ENCODE peak calls at places on chromosomes 16 and 17, in four cellular contexts. A is PC-3, R is sigmoid colon, F is fibroblast of lung. P is an unnamed sample.

GRCh38 chr17:75227729-75228128 is 22.2 kb downstream of the NUP85 start:
- DNase-seq in R (no peak), A (no peak), F (no peak), P (no peak)

GRCh38 chr17:7858487-7858832 is 657 bp downstream of the CYB5D1 start:
- DNase-seq in F (peak; percentile 49), A (peak; percentile 40), R (peak; percentile 81), P (no peak)

GRCh38 chr17:5741810-5742209 is 157.5 kb upstream of the NLRP1 start:
- DNase-seq in A (no peak), F (no peak), R (no peak), P (no peak)

GRCh38 chr17:58235821-58236220 is 2.6 kb upstream of the LPO start:
- DNase-seq in A (no peak), R (no peak), F (no peak), P (no peak)

GRCh38 chr17:58176200-58176599 is 9.4 kb downstream of the OR4D2 start:
- DNase-seq in A (peak; percentile 31), F (peak; percentile 12), R (no peak), P (no peak)

GRCh38 chr17:42779942-42780815 is at the start of gene WNK4:
- DNase-seq in R (peak; percentile 57), A (peak; percentile 81), F (peak; percentile 23), P (no peak)

GRCh38 chr17:80414508-80414802 is 512 bp upstream of the ENDOV start:
- DNase-seq in R (no peak), F (peak; percentile 8), A (peak; percentile 16), P (no peak)

GRCh38 chr16:26197707-26198106 is 505.9 kb downstream of the HS3ST4 start:
- DNase-seq in R (no peak), F (no peak), A (no peak), P (no peak)

GRCh38 chr16:82108774-82109173 is 61.2 kb downstream of the MPHOSPH6 start:
- DNase-seq in R (no peak), A (no peak), F (no peak), P (no peak)

GRCh38 chr16:67649494-67649931 is 4.6 kb downstream of the CARMIL2 start:
- DNase-seq in R (no peak), A (no peak), F (no peak), P (no peak)

GRCh38 chr16:87457051-87457611 is 35.7 kb downstream of the ZCCHC14 start:
- DNase-seq in F (peak; percentile 63), R (no peak), A (peak; percentile 47), P (peak; percentile 37)

GRCh38 chr17:40978752-40979151 is 5.4 kb downstream of the KRT40 start:
- DNase-seq in R (no peak), F (no peak), A (no peak), P (no peak)

GRCh38 chr17:66268247-66268927 is 34.0 kb upstream of the PRKCA start:
- DNase-seq in A (peak; percentile 81), F (peak; percentile 82), R (no peak), P (no peak)

GRCh38 chr16:74438492-74438979 is 17.3 kb upstream of the CLEC18B start:
- DNase-seq in R (no peak), F (no peak), A (no peak), P (no peak)

GRCh38 chr16:88482630-88483391 is 29.7 kb downstream of the ZFPM1 start:
- DNase-seq in A (no peak), R (no peak), F (no peak), P (no peak)

GRCh38 chr17:21680366-21680765 is 12.0 kb upstream of the KCNJ18 start:
- DNase-seq in F (no peak), R (peak; percentile 64), A (no peak), P (no peak)

GRCh38 chr17:79214940-79215604 is 140.4 kb downstream of the ENGASE start:
- DNase-seq in R (no peak), F (no peak), A (no peak), P (no peak)

GRCh38 chr16:67718668-67719047 is 458 bp downstream of the GFOD2 start:
- DNase-seq in F (no peak), R (no peak), A (no peak), P (no peak)

GRCh38 chr16:30977502-30977901 is 7.5 kb upstream of the HSD3B7 start:
- DNase-seq in F (no peak), A (no peak), R (no peak), P (no peak)

GRCh38 chr16:3637371-3637923 is 17.0 kb upstream of the DNASE1 start:
- DNase-seq in A (no peak), R (peak; percentile 28), F (no peak), P (peak; percentile 14)

GRCh38 chr17:4591529-4591928 is 7.2 kb downstream of the SMTNL2 start:
- DNase-seq in F (peak; percentile 69), R (no peak), A (peak; percentile 6), P (no peak)

GRCh38 chr17:33498069-33498468 is 205.0 kb upstream of the ASIC2 start:
- DNase-seq in R (no peak), A (no peak), F (peak; percentile 18), P (no peak)

GRCh38 chr16:87736003-87736382 is 29.8 kb downstream of the KLHDC4 start:
- DNase-seq in A (no peak), F (no peak), R (no peak), P (no peak)

GRCh38 chr16:84268661-84269060 is 26.0 kb upstream of the WFDC1 start:
- DNase-seq in R (no peak), F (no peak), A (no peak), P (peak; percentile 6)
- TF ChIP-seq CTCF in R (no peak), F (no peak), A (no peak), P (no peak)

GRCh38 chr16:9050102-9050830 is 41.2 kb upstream of the HAPSTR1 start:
- DNase-seq in F (no peak), A (peak; percentile 14), R (no peak), P (no peak)
- TF ChIP-seq CTCF in F (peak; percentile 43), A (peak; percentile 63), R (no peak), P (peak; percentile 73)

GRCh38 chr17:76884995-76885896 is 17.0 kb downstream of the MGAT5B start:
- DNase-seq in F (no peak), A (no peak), R (no peak), P (peak; percentile 58)

GRCh38 chr17:76889323-76889722 is 21.1 kb downstream of the MGAT5B start:
- DNase-seq in R (no peak), F (no peak), A (no peak), P (no peak)

GRCh38 chr17:76886395-76886794 is 18.2 kb downstream of the MGAT5B start:
- DNase-seq in R (no peak), F (no peak), A (no peak), P (no peak)

GRCh38 chr17:76888661-76889060 is 20.5 kb downstream of the MGAT5B start:
- DNase-seq in A (no peak), R (no peak), F (no peak), P (no peak)

DNA sequence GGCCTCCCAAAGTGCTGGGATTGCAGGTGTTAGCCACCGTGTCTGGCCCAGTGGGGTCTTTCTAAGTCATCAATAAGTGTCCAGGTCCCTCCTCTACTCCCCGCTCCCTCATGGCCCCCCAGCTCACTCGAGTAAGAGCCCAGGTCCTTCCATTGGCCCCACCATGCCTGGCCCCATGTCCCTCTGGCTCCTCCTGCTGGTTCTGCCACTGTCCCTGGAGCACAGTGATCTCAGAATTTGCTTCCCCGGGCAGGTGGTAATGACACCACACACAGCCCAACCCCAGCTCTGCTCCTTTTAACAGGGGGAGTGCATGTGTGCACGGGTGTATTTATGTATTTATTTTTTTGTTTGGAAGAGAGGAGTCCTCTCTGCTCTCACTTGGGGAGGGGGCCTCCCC is 19.6 kb downstream of the MGAT5B start:
- DNase-seq in R (no peak), A (peak; percentile 27), F (no peak), P (no peak)
- TF ChIP-seq CTCF in R (no peak), A (peak; percentile 55), F (no peak), P (no peak)

GRCh38 chr16:50265260-50265659 is 1.1 kb upstream of the ADCY7 start:
- DNase-seq in R (peak; percentile 64), A (peak; percentile 21), F (no peak), P (peak; percentile 43)
- TF ChIP-seq CTCF in R (no peak), A (peak; percentile 40), F (peak; percentile 4), P (peak; percentile 48)

GRCh38 chr16:83501481-83501880 is 306.3 kb upstream of the HSBP1 start:
- DNase-seq in A (no peak), R (no peak), F (no peak), P (no peak)
- TF ChIP-seq CTCF in A (no peak), R (no peak), F (no peak), P (no peak)

DNA sequence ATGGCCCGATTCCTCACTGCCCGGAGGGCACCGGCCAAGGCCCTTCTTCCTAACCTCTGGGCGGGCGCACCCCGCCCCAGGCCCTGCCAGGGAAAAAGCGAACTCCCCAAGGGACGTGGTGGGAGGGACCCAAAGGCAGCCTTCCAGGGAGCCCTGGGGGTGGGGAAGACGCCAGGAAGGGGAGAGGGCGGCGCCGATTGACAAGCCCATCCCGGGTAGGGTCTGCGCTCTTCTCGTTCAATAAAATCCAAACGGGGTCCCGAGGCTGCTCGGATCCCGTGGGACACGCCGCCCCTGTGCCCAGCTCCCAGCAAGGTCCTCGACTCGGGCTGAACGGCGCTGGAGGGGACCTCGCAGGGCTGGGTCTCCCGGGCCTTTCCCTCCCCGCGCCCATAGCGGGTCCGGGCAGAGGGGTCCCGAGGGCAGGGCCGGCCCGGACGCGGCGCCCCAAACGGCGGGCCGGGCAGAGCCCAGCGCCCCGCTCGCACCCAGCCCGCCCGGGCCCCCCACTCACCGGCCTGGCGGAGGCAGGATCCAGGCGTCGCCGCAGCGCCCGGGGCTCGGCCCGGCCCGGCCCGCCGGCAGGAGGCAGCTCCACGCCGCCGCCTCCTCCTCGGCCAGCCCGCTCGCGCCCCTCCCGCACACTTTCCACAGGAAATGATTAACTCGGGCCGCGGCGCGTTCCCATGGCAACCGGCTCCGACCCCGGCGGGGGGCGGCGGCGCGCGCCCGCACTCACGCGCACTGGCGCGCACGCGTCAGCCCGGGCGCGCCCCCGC is at the start of gene KIFC3:
- DNase-seq in F (peak; percentile 59), R (peak; percentile 92), A (peak; percentile 68), P (no peak)
- TF ChIP-seq CTCF in F (no peak), R (no peak), A (no peak), P (peak; percentile 52)

DNA sequence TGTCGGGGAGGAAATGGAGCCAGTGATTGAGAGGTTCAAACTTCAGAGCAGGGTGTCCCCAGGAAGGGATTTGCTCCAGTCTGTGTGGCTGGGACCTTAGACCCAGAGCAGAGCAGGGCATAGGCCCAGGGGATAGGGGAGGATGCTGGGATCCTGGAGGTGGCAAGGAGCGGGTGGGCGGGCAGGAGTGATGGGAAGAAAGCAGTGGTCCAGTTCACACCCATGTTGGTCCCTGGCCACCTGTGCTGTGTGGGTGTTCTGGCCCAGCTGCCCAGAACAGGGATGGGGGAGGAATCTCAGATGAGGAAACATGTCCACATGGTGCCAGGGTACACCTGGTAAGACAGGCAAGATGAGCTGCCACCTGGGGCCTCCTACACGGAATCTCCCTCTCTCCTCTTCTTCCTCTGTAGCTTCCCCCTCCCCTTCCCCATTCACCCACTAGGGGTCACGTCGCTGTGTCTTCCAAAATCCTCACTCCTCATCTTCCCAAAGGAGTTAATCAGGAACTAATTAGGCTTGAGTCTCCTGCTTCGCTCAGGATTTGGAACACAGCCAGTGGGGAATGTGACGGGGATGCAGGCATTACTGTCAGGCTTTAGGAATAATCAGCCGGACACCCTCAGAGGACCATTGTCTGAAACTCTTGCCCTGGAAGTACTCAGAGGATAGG is 2.3 kb downstream of the BEAN1 start:
- DNase-seq in F (no peak), A (no peak), R (no peak), P (no peak)
- TF ChIP-seq CTCF in F (no peak), A (no peak), R (no peak), P (no peak)

P was measured in chondrocyte.